ENCODE peak calls at places on chromosomes 2 and 18, in nine cellular contexts. J is heart left ventricle; S is pulmonary artery endothelial cell; X is GM20000; D is cerebellar cortex; H is astrocyte of the spinal cord; G is activated CD8-positive, alpha-beta T cell treated with anti-CD3 and anti-CD28 coated beads for 36 hours; W is dorsolateral prefrontal cortex; F is KG1. B is an unnamed sample.

GRCh38 chr2:41869542-41870256 is 178.1 kb upstream of the PKDCC start:
- DNase-seq in W (peak), J (peak), H (peak), G (peak), D (peak), S (no peak), X (peak), F (peak), B (peak)

GRCh38 chr18:48441405-48441881 is 32.3 kb upstream of the ZBTB7C start:
- DNase-seq in F (no peak), H (peak), S (no peak), G (no peak), D (no peak), J (peak), W (no peak), X (no peak), B (no peak)

GRCh38 chr2:235444101-235444597 is 49.7 kb upstream of the AGAP1 start:
- DNase-seq in G (no peak), W (no peak), S (no peak), H (no peak), F (no peak), J (no peak), X (no peak), D (no peak), B (no peak)

GRCh38 chr2:75025216-75025615 is 66.8 kb downstream of the POLE4 start:
- DNase-seq in F (no peak), X (no peak), W (no peak), H (no peak), S (no peak), J (no peak), G (no peak), D (no peak), B (no peak)

GRCh38 chr18:75172299-75173124 is 36.4 kb downstream of the PTGR3 start:
- DNase-seq in W (no peak), F (no peak), H (no peak), X (no peak), G (no peak), J (no peak), S (no peak), D (no peak), B (no peak)

GRCh38 chr2:53202063-53202462 is 565.5 kb upstream of the CHAC2 start:
- DNase-seq in G (no peak), W (no peak), H (peak), F (no peak), S (no peak), J (no peak), X (no peak), D (peak), B (no peak)

GRCh38 chr18:13474907-13475306 is 251.5 kb downstream of the FAM210A start:
- DNase-seq in J (no peak), G (no peak), H (peak), S (no peak), W (no peak), D (no peak), X (no peak), F (no peak), B (no peak)

GRCh38 chr2:79116997-79117928 is 3.0 kb upstream of the REG1A start:
- DNase-seq in S (no peak), G (no peak), X (no peak), H (no peak), F (no peak), W (no peak), D (no peak), J (no peak), B (no peak)

GRCh38 chr2:111030271-111030891 is 90.3 kb upstream of the BCL2L11 start:
- DNase-seq in F (no peak), G (no peak), D (no peak), H (peak), S (no peak), X (peak), W (no peak), J (no peak), B (peak)

GRCh38 chr2:45823723-45824206 is 172.3 kb downstream of the PRKCE start:
- DNase-seq in D (peak), G (no peak), J (peak), S (no peak), W (peak), H (no peak), X (no peak), F (no peak), B (no peak)

GRCh38 chr2:220000586-220000985 is 373.2 kb downstream of the SLC4A3 start:
- DNase-seq in J (no peak), S (no peak), W (no peak), G (no peak), X (no peak), H (no peak), D (no peak), F (no peak), B (no peak)

GRCh38 chr18:48975221-48975816 is 24.6 kb upstream of the SMAD7 start:
- DNase-seq in W (no peak), F (no peak), D (peak), H (no peak), J (no peak), X (no peak), G (peak), S (no peak), B (no peak)

GRCh38 chr18:71442830-71443229 is 1101.3 kb downstream of the CBLN2 start:
- DNase-seq in J (no peak), F (no peak), W (no peak), G (no peak), H (peak), X (no peak), S (no peak), D (no peak), B (no peak)

GRCh38 chr2:37782721-37783438 is 111.4 kb upstream of the CDC42EP3 start:
- DNase-seq in D (no peak), S (no peak), H (no peak), W (no peak), J (no peak), F (no peak), X (no peak), G (no peak), B (no peak)

GRCh38 chr2:28250006-28250405 is 142.7 kb upstream of the FOSL2 start:
- DNase-seq in F (no peak), D (no peak), X (no peak), H (peak), G (no peak), W (no peak), J (no peak), S (no peak), B (no peak)

B was measured in GM12865.